ENCODE peak calls at places on chromosomes 6 and 20, in seven cellular contexts. I is heart left ventricle, Q is endothelial cell of umbilical vein, F is body of pancreas, T is adrenal gland, E is IMR-90, V is ovary. Y is an unnamed sample.
A peak's percentile ranks its signal among the peaks of the same experiment; 100 is the strongest.

GRCh38 chr6:96909826-96910225 is 12.1 kb upstream of the NDUFAF4 start:
- DNase-seq in F (peak; percentile 8), T (no peak), I (no peak), E (no peak), Q (no peak), V (no peak), Y (no peak)

GRCh38 chr20:63964412-63964811 is 5.3 kb downstream of the ZNF512B start:
- DNase-seq in V (no peak), I (peak; percentile 20), F (no peak), T (no peak), Q (no peak), E (no peak), Y (no peak)

GRCh38 chr6:28658475-28659249 is 133.0 kb downstream of the GPX5 start:
- DNase-seq in T (no peak), I (no peak), E (peak; percentile 12), Q (no peak), F (no peak), V (no peak), Y (no peak)

GRCh38 chr6:150599199-150600002 is at the start of gene PLEKHG1:
- DNase-seq in V (peak; percentile 77), E (no peak), Q (peak; percentile 58), I (peak; percentile 83), T (peak; percentile 56), F (peak; percentile 71), Y (peak; percentile 65)

GRCh38 chr20:4375881-4376280 is 345.8 kb upstream of the PRND start:
- DNase-seq in I (no peak), Q (no peak), V (no peak), F (no peak), T (no peak), E (peak; percentile 84), Y (no peak)

GRCh38 chr6:107493158-107494057 is 3.5 kb downstream of the SOBP start:
- DNase-seq in E (peak; percentile 67), Q (peak; percentile 22), V (no peak), I (peak; percentile 38), T (no peak), F (peak; percentile 14), Y (peak; percentile 33)

GRCh38 chr20:46118481-46119020 is 437 bp downstream of the CD40 start:
- DNase-seq in E (no peak), F (peak; percentile 51), I (peak; percentile 63), Q (peak; percentile 48), T (peak; percentile 39), V (peak; percentile 63), Y (no peak)

GRCh38 chr6:12751694-12752304 is 35.2 kb downstream of the PHACTR1 start:
- DNase-seq in F (peak; percentile 65), V (peak; percentile 20), Q (peak; percentile 40), E (peak; percentile 12), T (peak; percentile 52), I (peak; percentile 41), Y (peak; percentile 88)

GRCh38 chr20:1357921-1358671 is 29.2 kb upstream of the SDCBP2 start:
- DNase-seq in V (no peak), I (no peak), Q (no peak), F (no peak), T (no peak), E (peak; percentile 83), Y (no peak)

GRCh38 chr6:27205375-27206278 is 41.9 kb upstream of the PRSS16 start:
- DNase-seq in Q (no peak), E (peak; percentile 24), F (no peak), T (no peak), I (no peak), V (no peak), Y (no peak)

DNA sequence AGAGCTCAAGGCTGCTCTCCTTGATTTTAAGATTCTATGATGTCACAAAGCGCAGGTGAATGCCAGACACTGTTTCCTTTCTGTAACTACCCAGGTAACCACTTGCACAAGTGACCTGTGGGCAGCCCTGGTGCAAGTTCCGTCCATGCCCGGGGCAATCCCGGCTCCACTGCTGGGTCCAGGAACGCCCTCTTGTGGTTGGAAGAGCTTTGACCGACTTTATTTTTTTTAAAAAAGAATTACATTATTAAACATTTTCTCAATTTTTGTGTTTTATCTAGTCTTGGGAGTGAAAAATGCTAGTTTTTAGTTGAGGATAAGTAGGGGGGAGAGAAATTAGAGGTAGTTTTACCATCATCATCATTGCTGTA is 695.2 kb downstream of the QKI start:
- DNase-seq in Q (peak; percentile 45), I (peak; percentile 74), T (no peak), F (peak; percentile 35), V (no peak), E (no peak), Y (peak; percentile 47)
- TF ChIP-seq CTCF in Q (peak; percentile 59), I (peak; percentile 61), T (peak; percentile 43), F (peak; percentile 36), V (no peak), E (no peak), Y (peak; percentile 9)

DNA sequence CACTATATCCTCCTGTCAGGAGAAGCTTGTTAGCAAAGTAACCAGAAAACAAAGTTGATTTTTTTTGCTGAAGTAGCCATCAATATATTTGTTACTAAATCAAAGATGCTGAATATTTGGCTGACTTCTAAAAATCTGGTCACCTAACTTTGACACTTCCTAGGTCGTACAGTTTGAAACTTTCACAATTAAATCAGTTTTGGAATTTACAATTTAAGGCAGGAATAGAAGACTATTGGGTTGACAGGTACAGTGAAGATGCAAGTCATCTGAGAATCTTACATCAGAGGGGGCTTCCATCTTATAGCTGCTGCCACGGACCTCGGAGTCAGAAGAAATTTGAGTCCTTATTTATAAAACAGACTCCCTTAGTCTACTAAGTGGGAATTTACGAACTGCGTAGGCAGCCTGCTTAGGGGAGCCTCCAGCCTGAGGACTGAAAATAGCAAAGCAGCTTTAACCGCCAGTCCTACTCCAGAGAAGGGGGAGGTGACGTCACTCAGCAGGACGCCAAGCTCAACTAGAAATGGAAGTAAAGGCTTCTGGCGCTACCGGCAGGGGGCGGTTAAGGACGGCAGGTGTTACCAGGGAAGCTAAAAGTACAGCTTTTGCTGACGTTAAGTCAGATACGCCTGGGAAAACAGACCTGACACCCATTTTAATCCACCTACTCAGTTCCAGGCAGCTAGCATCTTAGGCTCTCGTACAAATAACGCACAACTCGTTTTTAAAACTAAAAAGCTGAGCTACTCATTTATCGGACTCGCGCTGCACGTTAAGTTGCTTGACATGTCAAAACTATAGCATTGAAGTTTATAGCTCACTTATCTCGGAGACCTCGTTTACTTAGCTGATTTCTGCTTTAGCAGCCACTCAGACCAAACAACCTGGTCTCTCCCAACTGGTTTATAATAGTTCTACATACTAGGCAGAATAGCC is 61.1 kb upstream of the HFE start:
- DNase-seq in E (peak; percentile 99), V (peak; percentile 94), I (peak; percentile 96), Q (peak; percentile 96), T (peak; percentile 95), F (peak; percentile 98), Y (peak; percentile 97)
- TF ChIP-seq POLR2A in E (peak; percentile 38), V (peak; percentile 56), I (peak; percentile 44), Q (no peak), T (peak; percentile 27), F (no peak), Y (no peak)

GRCh38 chr6:160069050-160069454 is 52.6 kb upstream of the SLC22A1 start:
- DNase-seq in Q (no peak), V (no peak), E (no peak), T (no peak), F (no peak), I (no peak), Y (no peak)
- H3K4me3 ChIP-seq in Q (no peak overlapping the region), V (no peak overlapping the region), E (no peak overlapping the region), T (no peak overlapping the region), F (no peak overlapping the region), I (no peak overlapping the region), Y (no peak overlapping the region)

GRCh38 chr20:44310664-44311639 is at the start of gene FITM2:
- DNase-seq in I (peak; percentile 100), F (peak; percentile 99), E (peak; percentile 96), T (peak; percentile 99), V (peak; percentile 98), Q (peak; percentile 96), Y (peak; percentile 98)
- TF ChIP-seq CTCF in I (peak; percentile 92), F (peak; percentile 99), E (peak; percentile 98), T (peak; percentile 97), V (peak; percentile 98), Q (peak; percentile 99), Y (peak; percentile 99)

GRCh38 chr6:43021270-43022047 is at the start of gene RRP36:
- DNase-seq in V (peak; percentile 80), F (peak; percentile 86), Q (peak; percentile 67), I (peak; percentile 88), T (peak; percentile 79), E (peak; percentile 58), Y (peak; percentile 89)
- TF ChIP-seq POLR2A in V (no peak), F (peak; percentile 38), Q (peak; percentile 78), I (peak; percentile 47), T (no peak), E (no peak), Y (no peak)